ENCODE peak calls at places on chromosomes 7 and 10, in five cellular contexts. K is CD4-positive, CD25-positive, alpha-beta regulatory T cell; Y is neural progenitor cell; T is PC-3; L is IMR-90. F is an unnamed sample.
A peak's percentile ranks its signal among the peaks of the same experiment; 100 is the strongest.

GRCh38 chr7:50339990-50340500 is 35.5 kb downstream of the IKZF1 start:
- DNase-seq in K (peak; percentile 86), Y (no peak), T (no peak), L (no peak), F (peak; percentile 44)

GRCh38 chr7:1894906-1895663 is 225.0 kb downstream of the ELFN1 start:
- DNase-seq in L (no peak), Y (no peak), T (no peak), K (no peak), F (no peak)

GRCh38 chr10:31650010-31650409 is 278.6 kb downstream of the ARHGAP12 start:
- DNase-seq in T (peak; percentile 56), K (no peak), Y (no peak), L (peak; percentile 92), F (no peak)

GRCh38 chr7:47273088-47273487 is 308.8 kb downstream of the TNS3 start:
- DNase-seq in Y (no peak), L (no peak), K (no peak), T (no peak), F (no peak)

GRCh38 chr7:70098905-70099672 is 500.8 kb downstream of the AUTS2 start:
- DNase-seq in K (no peak), T (no peak), L (no peak), Y (no peak), F (no peak)

GRCh38 chr10:129537178-129537577 is 70.1 kb downstream of the MGMT start:
- DNase-seq in T (no peak), Y (no peak), L (no peak), K (no peak), F (no peak)

GRCh38 chr7:101943889-101944605 is 126.6 kb downstream of the CUX1 start:
- DNase-seq in L (no peak), T (peak; percentile 9), Y (no peak), K (no peak), F (no peak)

GRCh38 chr7:146054909-146055308 is 61.7 kb upstream of the CNTNAP2 start:
- DNase-seq in K (no peak), Y (no peak), T (no peak), L (no peak), F (no peak)

GRCh38 chr10:119518176-119518575 is 24.3 kb downstream of the RGS10 start:
- DNase-seq in T (no peak), Y (no peak), L (no peak), K (no peak), F (no peak)

GRCh38 chr10:8369666-8370065 is 315.2 kb downstream of the GATA3 start:
- DNase-seq in Y (no peak), L (peak; percentile 12), T (peak; percentile 76), K (no peak), F (no peak)

GRCh38 chr10:80459047-80459865 is 5.1 kb downstream of the TSPAN14 start:
- DNase-seq in L (no peak), Y (peak; percentile 36), K (peak; percentile 93), T (no peak), F (peak; percentile 50)

GRCh38 chr7:68980011-68980410 is 618.3 kb upstream of the AUTS2 start:
- DNase-seq in L (no peak), Y (no peak), T (no peak), K (no peak), F (no peak)

GRCh38 chr10:6607187-6607586 is 27.1 kb upstream of the PRKCQ start:
- DNase-seq in T (no peak), L (no peak), K (peak; percentile 55), Y (no peak), F (no peak)

GRCh38 chr10:96831200-96831866 is 765 bp upstream of the LCOR start:
- DNase-seq in L (no peak), Y (no peak), K (no peak), T (no peak), F (no peak)

GRCh38 chr10:133465950-133466474 is 12.3 kb downstream of the SCART1 start:
- DNase-seq in L (no peak), Y (no peak), K (no peak), T (no peak), F (no peak)

GRCh38 chr10:133465191-133465949 is 11.6 kb downstream of the SCART1 start:
- DNase-seq in L (no peak), T (no peak), Y (no peak), K (no peak), F (no peak)

GRCh38 chr10:133467286-133467911 is 13.7 kb downstream of the SCART1 start:
- DNase-seq in T (no peak), L (no peak), K (no peak), Y (no peak), F (no peak)

GRCh38 chr10:133464582-133465031 is 10.9 kb downstream of the SCART1 start:
- DNase-seq in L (no peak), Y (no peak), T (no peak), K (no peak), F (no peak)

GRCh38 chr10:133466683-133467275 is 13.0 kb downstream of the SCART1 start:
- DNase-seq in Y (no peak), L (no peak), T (no peak), K (no peak), F (no peak)
- H3K9me3 ChIP-seq in Y (peaks cover 3% of the 10 kb centered on the region), L (no peaks in the 10 kb centered on the region), T (no peaks in the 10 kb centered on the region), K (no peaks in the 10 kb centered on the region), F (no peaks in the 10 kb centered on the region)

GRCh38 chr7:53209129-53209528 is 173.7 kb downstream of the POM121L12 start:
- DNase-seq in T (no peak), L (no peak), Y (no peak), K (no peak), F (no peak)
- H3K9me3 ChIP-seq in T (peaks cover 5% of the 10 kb centered on the region), L (peaks cover 9% of the 10 kb centered on the region), Y (peaks cover 5% of the 10 kb centered on the region), K (peaks cover 25% of the 10 kb centered on the region), F (peaks cover 12% of the 10 kb centered on the region)

GRCh38 chr7:9600974-9601373 is 1167.6 kb downstream of the NXPH1 start:
- DNase-seq in L (no peak), T (peak; percentile 6), Y (peak; percentile 48), K (no peak), F (no peak)

DNA sequence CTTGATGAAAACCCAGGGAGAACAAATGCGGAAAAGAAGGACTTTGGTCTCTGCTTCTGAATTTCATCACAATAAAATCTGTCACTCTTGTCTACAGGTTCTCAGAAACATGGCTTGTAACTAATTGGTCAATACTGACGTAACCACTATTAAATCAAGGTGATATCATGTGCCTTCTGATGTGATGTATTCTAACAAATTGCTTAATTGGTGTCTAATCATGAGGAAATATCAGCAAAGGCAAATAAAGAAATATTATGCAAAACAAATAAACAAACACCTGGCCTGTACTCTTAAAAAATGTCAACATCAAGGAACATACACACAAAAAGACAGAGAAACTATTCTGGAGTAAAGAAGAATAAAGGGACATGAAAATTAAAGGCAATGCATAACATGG is 1165.0 kb downstream of the NXPH1 start:
- DNase-seq in K (no peak), T (no peak), Y (no peak), L (no peak), F (no peak)
- H3K9me3 ChIP-seq in K (no peaks in the 10 kb centered on the region), T (no peaks in the 10 kb centered on the region), Y (no peaks in the 10 kb centered on the region), L (peaks cover 6% of the 10 kb centered on the region), F (no peaks in the 10 kb centered on the region)

DNA sequence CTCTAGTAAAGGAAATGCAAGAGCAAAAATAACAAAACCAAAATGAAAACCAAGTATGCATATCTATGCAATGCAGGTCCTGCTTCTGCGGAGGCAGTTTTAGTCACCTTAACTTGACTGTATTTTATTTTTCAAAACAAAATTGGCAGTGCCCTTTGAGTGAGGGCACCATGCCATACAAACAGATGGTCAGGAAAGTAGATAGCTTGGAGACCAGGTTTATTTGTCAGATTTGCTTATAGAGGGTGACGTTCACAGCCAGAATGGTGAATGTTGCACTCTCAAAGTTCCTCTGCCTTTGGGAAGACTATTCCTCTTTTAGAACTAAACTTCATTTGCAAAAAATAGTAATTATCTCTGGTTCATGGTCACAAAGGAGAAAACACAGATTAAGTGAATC is 801.9 kb downstream of the ANKRD7 start:
- DNase-seq in T (no peak), Y (no peak), K (no peak), L (no peak), F (no peak)
- H3K9me3 ChIP-seq in T (peaks cover 4% of the 10 kb centered on the region), Y (no peaks in the 10 kb centered on the region), K (no peaks in the 10 kb centered on the region), L (peaks cover 2% of the 10 kb centered on the region), F (no peaks in the 10 kb centered on the region)